ENCODE peak calls at places on chromosomes 12 and 14, in five cellular contexts. W, H, B, L and V are unnamed samples.

GRCh38 chr14:105146181-105146975 is 22.2 kb downstream of the JAG2 start:
- DNase-seq in W (no peak), H (no peak), B (no peak), L (peak), V (no peak)

GRCh38 chr14:103512701-103513611 is 9.7 kb downstream of the CKB start:
- DNase-seq in W (no peak), H (no peak), B (no peak), L (no peak), V (peak)

GRCh38 chr12:28878629-28879028 is 270.4 kb upstream of the FAR2 start:
- DNase-seq in W (no peak), H (no peak), B (no peak), L (no peak), V (no peak)

GRCh38 chr14:31461545-31461944 is 4.2 kb upstream of the DTD2 start:
- DNase-seq in W (no peak), H (no peak), B (no peak), L (no peak), V (no peak)

GRCh38 chr14:65864549-65864948 is 452.0 kb downstream of the FUT8 start:
- DNase-seq in W (no peak), H (no peak), B (no peak), L (no peak), V (no peak)

GRCh38 chr12:62192486-62193250 is 67.5 kb upstream of the USP15 start:
- DNase-seq in W (peak), H (peak), B (peak), L (peak), V (peak)

GRCh38 chr12:93514853-93515252 is 47.5 kb downstream of the MRPL42 start:
- DNase-seq in W (no peak), H (no peak), B (peak), L (no peak), V (no peak)

GRCh38 chr12:45354399-45354798 is 138.5 kb downstream of the ANO6 start:
- DNase-seq in W (peak), H (no peak), B (no peak), L (no peak), V (no peak)

GRCh38 chr12:12396727-12397126 is 39.8 kb downstream of the BORCS5 start:
- DNase-seq in W (no peak), H (no peak), B (no peak), L (no peak), V (no peak)

GRCh38 chr14:77507762-77508161 is 9.1 kb upstream of the ISM2 start:
- DNase-seq in W (no peak), H (no peak), B (no peak), L (no peak), V (no peak)

GRCh38 chr14:69624131-69624530 is 12.7 kb downstream of the SUSD6 start:
- DNase-seq in W (no peak), H (no peak), B (no peak), L (no peak), V (no peak)

GRCh38 chr12:70393787-70394519 is 27.9 kb downstream of the KCNMB4 start:
- DNase-seq in W (no peak), H (no peak), B (peak), L (no peak), V (no peak)

GRCh38 chr12:65163755-65164154 is 5.6 kb upstream of the LEMD3 start:
- DNase-seq in W (no peak), H (no peak), B (no peak), L (peak), V (no peak)

GRCh38 chr14:71467419-71467818 is 464.8 kb upstream of the RGS6 start:
- DNase-seq in W (no peak), H (no peak), B (no peak), L (no peak), V (no peak)

GRCh38 chr14:57323703-57324102 is 54.9 kb downstream of the AP5M1 start:
- DNase-seq in W (no peak), H (no peak), B (no peak), L (no peak), V (no peak)

GRCh38 chr12:117441751-117442150 is 80.3 kb upstream of the NOS1 start:
- DNase-seq in W (peak), H (no peak), B (peak), L (no peak), V (no peak)

GRCh38 chr12:103771466-103771865 is 69.6 kb downstream of the NT5DC3 start:
- DNase-seq in W (peak), H (no peak), B (peak), L (no peak), V (peak)

GRCh38 chr12:52004042-52004648 is 2.6 kb upstream of the TAMALIN start:
- DNase-seq in W (peak), H (no peak), B (peak), L (no peak), V (peak)

GRCh38 chr14:31965735-31966598 is 111.1 kb upstream of the ARHGAP5 start:
- DNase-seq in W (peak), H (no peak), B (peak), L (no peak), V (no peak)

GRCh38 chr12:11825278-11825677 is 175.8 kb downstream of the ETV6 start:
- DNase-seq in W (no peak), H (no peak), B (no peak), L (no peak), V (no peak)

GRCh38 chr12:103809154-103809553 is 31.9 kb downstream of the NT5DC3 start:
- DNase-seq in W (no peak), H (no peak), B (no peak), L (no peak), V (no peak)

GRCh38 chr14:29528889-29529288 is 398.8 kb downstream of the PRKD1 start:
- DNase-seq in W (no peak), H (no peak), B (peak), L (no peak), V (no peak)

GRCh38 chr14:37618498-37619041 is 23.1 kb downstream of the TTC6 start:
- DNase-seq in W (no peak), H (no peak), B (no peak), L (no peak), V (no peak)

GRCh38 chr12:97781342-97781741 is 318.7 kb downstream of the RMST start:
- DNase-seq in W (no peak), H (no peak), B (no peak), L (no peak), V (no peak)

GRCh38 chr12:53299101-53299453 is 418 bp upstream of the MYG1 start:
- DNase-seq in W (peak), H (no peak), B (peak), L (no peak), V (peak)

GRCh38 chr14:91361236-91361811 is 56.3 kb downstream of the CCDC88C start:
- DNase-seq in W (no peak), H (no peak), B (peak), L (no peak), V (no peak)

GRCh38 chr14:97697772-97698171 is 900.6 kb downstream of the VRK1 start:
- DNase-seq in W (no peak), H (no peak), B (no peak), L (peak), V (no peak)

GRCh38 chr12:77998236-77998786 is 167.6 kb downstream of the NAV3 start:
- DNase-seq in W (no peak), H (no peak), B (no peak), L (peak), V (no peak)

GRCh38 chr14:102957222-102957621 is 34.8 kb downstream of the AMN start:
- DNase-seq in W (no peak), H (no peak), B (no peak), L (no peak), V (no peak)

GRCh38 chr12:11688831-11689230 is 39.4 kb downstream of the ETV6 start:
- DNase-seq in W (no peak), H (no peak), B (peak), L (no peak), V (no peak)

GRCh38 chr12:93050026-93050747 is 121.1 kb upstream of the EEA1 start:
- DNase-seq in W (no peak), H (no peak), B (peak), L (no peak), V (no peak)

GRCh38 chr12:101857043-101857558 is 20.3 kb upstream of the DRAM1 start:
- DNase-seq in W (peak), H (no peak), B (peak), L (peak), V (no peak)

GRCh38 chr12:14910090-14910915 is 24.6 kb upstream of the MGP start:
- DNase-seq in W (no peak), H (no peak), B (peak), L (no peak), V (no peak)

GRCh38 chr12:57576613-57577160 is 14.3 kb upstream of the PIP4K2C start:
- DNase-seq in W (no peak), H (no peak), B (no peak), L (no peak), V (no peak)

GRCh38 chr14:50371546-50371945 is 25.1 kb downstream of the CDKL1 start:
- DNase-seq in W (no peak), H (no peak), B (no peak), L (no peak), V (no peak)

GRCh38 chr14:65664436-65664835 is 251.9 kb downstream of the FUT8 start:
- DNase-seq in W (no peak), H (no peak), B (no peak), L (no peak), V (no peak)

GRCh38 chr12:19183121-19183838 is 53.7 kb downstream of the PLEKHA5 start:
- DNase-seq in W (peak), H (no peak), B (peak), L (no peak), V (no peak)

GRCh38 chr12:80936642-80937390 is 918 bp downstream of the LIN7A start:
- DNase-seq in W (peak), H (no peak), B (peak), L (peak), V (peak)